ENCODE peak calls at places on chromosomes 11 and 22, in nine cellular contexts. D is fibroblast of lung, I is WTC11, M is upper lobe of right lung, N is GM06990, R is kidney epithelial cell, B is type B pancreatic cell, P is pancreas, G is Peyer's patch. S is an unnamed sample.

GRCh38 chr11:75509201-75509600 is 16.5 kb downstream of the GDPD5 start:
- DNase-seq in D (no peak), I (no peak), M (no peak), N (no peak), R (no peak), B (no peak), P (no peak), G (no peak), S (no peak)

GRCh38 chr22:30481711-30482110 is 9.9 kb upstream of the SEC14L3 start:
- DNase-seq in D (peak), I (no peak), M (no peak), N (no peak), R (no peak), B (no peak), P (no peak), G (no peak), S (no peak)

GRCh38 chr11:2521681-2522630 is 77.1 kb downstream of the KCNQ1 start:
- DNase-seq in D (no peak), I (peak), M (peak), N (no peak), R (no peak), B (no peak), P (peak), G (peak), S (no peak)

GRCh38 chr11:127130321-127130720 is 129.8 kb upstream of the KIRREL3 start:
- DNase-seq in D (no peak), I (no peak), M (no peak), N (no peak), R (no peak), B (no peak), P (no peak), G (no peak), S (no peak)

GRCh38 chr11:128481135-128481534 is 106.2 kb downstream of the ETS1 start:
- DNase-seq in D (peak), I (no peak), M (no peak), N (no peak), R (peak), B (no peak), P (no peak), G (no peak), S (no peak)

GRCh38 chr22:40803292-40803691 is 15.9 kb downstream of the SLC25A17 start:
- DNase-seq in D (no peak), I (no peak), M (no peak), N (no peak), R (no peak), B (no peak), P (no peak), G (no peak), S (no peak)

GRCh38 chr22:49040754-49041467 is 786.8 kb downstream of the BRD1 start:
- DNase-seq in D (no peak), I (peak), M (peak), N (no peak), R (no peak), B (no peak), P (no peak), G (no peak), S (no peak)

GRCh38 chr22:37906364-37907008 is 389 bp downstream of the MICALL1 start:
- DNase-seq in D (no peak), I (peak), M (no peak), N (peak), R (no peak), B (no peak), P (peak), G (peak), S (peak)

GRCh38 chr11:910589-911030 is at the start of gene CHID1:
- DNase-seq in D (peak), I (peak), M (peak), N (peak), R (no peak), B (peak), P (peak), G (peak), S (peak)

GRCh38 chr11:133576351-133576750 is 44.0 kb upstream of the OPCML start:
- DNase-seq in D (no peak), I (peak), M (no peak), N (no peak), R (no peak), B (no peak), P (no peak), G (no peak), S (no peak)

GRCh38 chr11:119066481-119066880 is 1.1 kb upstream of the VPS11 start:
- DNase-seq in D (no peak), I (no peak), M (no peak), N (no peak), R (no peak), B (no peak), P (no peak), G (no peak), S (no peak)

GRCh38 chr11:64164392-64165312 is 1.3 kb downstream of the MACROD1 start:
- DNase-seq in D (no peak), I (peak), M (peak), N (no peak), R (no peak), B (no peak), P (peak), G (no peak), S (no peak)

GRCh38 chr22:31272522-31273446 is 19.5 kb downstream of the PIK3IP1 start:
- DNase-seq in D (peak), I (peak), M (no peak), N (no peak), R (no peak), B (no peak), P (no peak), G (peak), S (peak)

GRCh38 chr11:7577226-7577882 is 63.6 kb downstream of the PPFIBP2 start:
- DNase-seq in D (peak), I (no peak), M (no peak), N (no peak), R (no peak), B (no peak), P (no peak), G (no peak), S (no peak)

GRCh38 chr22:47094861-47095330 is 332.4 kb downstream of the TBC1D22A start:
- DNase-seq in D (peak), I (no peak), M (no peak), N (no peak), R (no peak), B (no peak), P (no peak), G (no peak), S (no peak)

DNA sequence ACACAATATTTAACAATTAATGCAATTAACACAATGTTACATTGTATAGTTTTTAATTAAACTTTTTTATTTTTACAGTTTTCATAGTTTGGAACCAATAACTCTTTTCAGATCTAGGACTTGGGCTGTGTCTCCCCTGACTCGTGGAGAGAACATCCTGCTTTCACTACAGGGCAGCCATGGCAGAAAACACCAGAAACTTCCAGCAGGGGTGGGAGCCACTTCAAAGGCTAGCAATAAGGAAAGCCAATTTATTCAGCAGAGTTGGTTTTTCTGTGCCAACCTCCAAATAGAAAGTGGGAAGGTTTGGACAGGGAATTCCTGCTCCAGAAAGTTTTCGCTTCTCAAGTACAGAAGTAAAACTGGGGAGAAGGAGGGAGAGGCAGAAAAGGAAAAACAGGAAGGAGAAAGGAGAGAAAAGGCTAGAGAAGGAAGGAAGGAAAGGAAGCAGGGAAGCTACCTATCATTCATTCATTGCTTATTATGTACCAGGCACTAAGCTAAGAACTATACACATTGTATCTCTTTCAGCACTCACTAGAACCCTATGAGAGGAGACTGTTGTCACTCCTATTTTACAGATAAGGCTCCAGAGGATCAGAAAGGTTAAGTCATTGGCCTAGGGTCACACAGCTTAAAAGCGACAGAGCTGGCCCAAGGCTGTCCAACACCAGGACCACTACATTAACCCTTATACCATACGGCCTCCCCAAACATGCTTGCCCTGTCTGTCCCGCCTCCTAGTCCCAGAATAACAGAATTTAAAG is 54.8 kb upstream of the CREB3L1 start:
- DNase-seq in D (no peak), I (no peak), M (no peak), N (no peak), R (no peak), B (no peak), P (no peak), G (no peak), S (no peak)
- TF ChIP-seq CTCF in D (no peak), I (no peak), M (no peak), N (no peak), R (no peak), B (peak), P (no peak), G (no peak), S (no peak)

GRCh38 chr22:20216863-20217499 is 51.1 kb downstream of the RTN4R start:
- DNase-seq in D (no peak), I (no peak), M (no peak), N (no peak), R (no peak), B (no peak), P (no peak), G (no peak), S (no peak)

GRCh38 chr22:20214853-20215252 is 53.3 kb downstream of the RTN4R start:
- DNase-seq in D (no peak), I (no peak), M (no peak), N (no peak), R (no peak), B (no peak), P (no peak), G (no peak), S (no peak)

GRCh38 chr22:20217563-20217962 is 50.6 kb downstream of the RTN4R start:
- DNase-seq in D (no peak), I (no peak), M (no peak), N (no peak), R (no peak), B (no peak), P (no peak), G (no peak), S (no peak)

GRCh38 chr22:20213833-20214708 is 54.0 kb downstream of the RTN4R start:
- DNase-seq in D (no peak), I (no peak), M (no peak), N (peak), R (no peak), B (no peak), P (no peak), G (no peak), S (no peak)

GRCh38 chr22:20215742-20216141 is 52.4 kb downstream of the RTN4R start:
- DNase-seq in D (no peak), I (no peak), M (no peak), N (no peak), R (no peak), B (no peak), P (no peak), G (no peak), S (no peak)
- TF ChIP-seq CTCF in D (no peak), I (no peak), M (no peak), N (peak), R (no peak), B (no peak), P (no peak), G (no peak), S (peak)

DNA sequence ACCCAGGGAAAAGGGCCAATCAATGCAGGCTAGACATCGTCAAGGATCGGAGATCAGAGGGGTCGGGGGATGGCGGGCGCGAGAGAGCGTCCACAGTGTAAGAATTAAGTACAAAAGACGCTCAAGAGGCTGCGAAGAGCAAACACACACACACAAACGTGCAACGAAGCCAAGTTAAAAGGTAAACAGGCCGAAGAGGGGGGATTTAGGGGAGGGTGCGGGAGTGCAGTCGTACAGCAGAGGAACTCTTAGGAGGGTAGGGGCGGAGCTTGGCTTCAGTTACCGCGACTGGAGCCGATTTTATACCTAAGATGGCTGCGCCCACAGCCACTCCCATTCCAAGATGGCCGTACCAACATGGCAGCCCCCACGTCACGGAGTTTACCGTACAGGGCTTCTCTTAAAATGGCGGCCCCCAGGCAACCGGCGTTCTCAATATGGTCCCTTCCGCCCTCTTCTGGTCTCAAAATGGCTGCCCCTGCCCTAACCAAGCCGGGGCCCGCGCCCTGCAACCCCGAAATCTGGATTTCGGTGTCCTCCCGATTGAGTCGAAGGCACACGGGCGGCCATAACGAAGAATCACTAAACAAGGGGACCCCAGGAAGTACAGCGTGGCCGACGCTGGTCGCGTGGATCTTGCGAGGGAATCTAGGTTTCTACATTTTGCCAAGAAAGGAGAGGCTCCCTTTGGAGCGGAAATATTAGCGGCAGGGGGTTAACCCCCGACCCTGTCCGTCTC is 2.0 kb downstream of the GNG3 start:
- DNase-seq in D (peak), I (peak), M (peak), N (peak), R (peak), B (peak), P (peak), G (peak), S (peak)
- TF ChIP-seq CTCF in D (no peak), I (no peak), M (no peak), N (no peak), R (no peak), B (peak), P (no peak), G (no peak), S (peak)

GRCh38 chr22:45688606-45689080 is 17.0 kb downstream of the ATXN10 start:
- DNase-seq in D (peak), I (no peak), M (no peak), N (no peak), R (peak), B (no peak), P (no peak), G (no peak), S (no peak)
- TF ChIP-seq CTCF in D (no peak), I (no peak), M (no peak), N (no peak), R (no peak), B (no peak), P (no peak), G (no peak), S (no peak)

DNA sequence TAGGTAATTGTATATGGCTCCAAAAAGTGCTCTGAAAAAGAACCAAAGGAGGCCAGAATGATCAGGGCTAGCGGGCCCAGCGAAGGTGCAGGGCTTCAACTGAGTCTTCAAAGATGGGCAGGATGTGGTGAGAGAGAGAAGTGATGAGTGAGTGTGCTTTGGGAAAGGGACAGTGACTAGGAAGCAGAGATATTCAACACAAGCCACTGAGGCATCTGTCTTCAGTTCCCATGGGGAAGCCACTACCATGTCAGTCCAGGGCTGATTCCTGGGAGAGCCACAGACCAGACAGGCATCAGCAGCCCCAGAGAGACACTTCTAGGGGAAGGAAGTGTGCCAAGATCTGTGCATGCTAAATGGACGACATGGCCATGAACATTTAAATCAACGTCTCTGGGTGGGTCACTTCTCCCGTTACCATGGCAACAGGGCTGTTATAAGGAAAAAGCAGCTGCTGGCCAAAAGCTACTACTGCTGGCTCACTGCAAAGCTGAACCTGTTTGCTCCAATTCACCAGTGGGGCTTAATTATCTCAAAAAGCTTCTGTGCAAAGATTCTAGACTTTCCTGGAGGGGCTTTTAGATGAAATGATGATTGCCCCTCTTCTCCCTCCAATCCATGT is 28.5 kb downstream of the P4HA3 start:
- DNase-seq in D (peak), I (no peak), M (no peak), N (no peak), R (no peak), B (no peak), P (no peak), G (no peak), S (no peak)
- TF ChIP-seq CTCF in D (no peak), I (no peak), M (no peak), N (no peak), R (no peak), B (no peak), P (no peak), G (no peak), S (no peak)

GRCh38 chr11:93131709-93132108 is 66.1 kb downstream of the SLC36A4 start:
- DNase-seq in D (no peak), I (no peak), M (no peak), N (no peak), R (no peak), B (no peak), P (no peak), G (no peak), S (no peak)
- TF ChIP-seq CTCF in D (no peak), I (no peak), M (no peak), N (no peak), R (no peak), B (peak), P (no peak), G (no peak), S (peak)

DNA sequence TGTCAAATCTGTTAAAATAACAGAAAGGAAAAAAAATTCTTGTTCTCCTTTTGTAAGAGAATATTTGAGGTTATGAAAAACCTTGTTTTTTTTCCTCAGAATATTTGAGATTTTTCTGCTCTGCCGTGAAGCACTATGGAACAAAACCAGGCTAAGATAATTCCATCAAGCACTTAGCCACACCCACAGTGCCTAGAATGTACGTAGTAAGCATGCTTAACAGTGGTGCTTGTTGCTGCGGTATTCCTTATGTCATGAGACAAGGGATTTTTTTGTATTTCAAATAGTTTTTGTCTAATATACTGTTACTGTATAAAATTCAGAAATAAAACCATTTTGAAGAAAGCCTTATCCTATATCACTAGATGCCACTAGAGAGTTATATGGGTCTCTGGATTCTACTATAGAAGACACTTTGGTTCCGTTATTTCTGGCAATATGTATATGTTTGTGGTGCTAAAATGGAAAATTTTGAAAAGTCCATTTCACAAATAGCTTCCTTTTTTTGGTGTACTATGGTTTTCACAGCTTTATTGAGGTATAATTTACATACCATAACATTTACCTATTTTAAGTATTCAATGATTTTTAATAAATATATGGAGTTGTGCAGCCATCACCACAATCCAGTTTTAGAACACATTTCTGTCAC is 23.7 kb downstream of the PDHX start:
- DNase-seq in D (peak), I (no peak), M (no peak), N (no peak), R (no peak), B (no peak), P (no peak), G (no peak), S (peak)
- TF ChIP-seq CTCF in D (peak), I (no peak), M (no peak), N (peak), R (no peak), B (no peak), P (no peak), G (no peak), S (peak)

GRCh38 chr22:17769013-17769715 is 5.1 kb downstream of the BID start:
- DNase-seq in D (no peak), I (no peak), M (peak), N (no peak), R (no peak), B (no peak), P (no peak), G (no peak), S (no peak)

GRCh38 chr22:17770180-17771077 is 3.8 kb downstream of the BID start:
- DNase-seq in D (no peak), I (no peak), M (no peak), N (no peak), R (no peak), B (peak), P (no peak), G (no peak), S (no peak)

GRCh38 chr22:17769716-17770082 is 4.6 kb downstream of the BID start:
- DNase-seq in D (no peak), I (no peak), M (no peak), N (no peak), R (no peak), B (no peak), P (no peak), G (no peak), S (no peak)

GRCh38 chr22:17764036-17764435 is 10.2 kb downstream of the BID start:
- DNase-seq in D (no peak), I (no peak), M (no peak), N (no peak), R (no peak), B (no peak), P (no peak), G (no peak), S (no peak)

GRCh38 chr22:17767236-17768065 is 6.8 kb downstream of the BID start:
- DNase-seq in D (no peak), I (no peak), M (no peak), N (peak), R (no peak), B (no peak), P (no peak), G (no peak), S (peak)
- TF ChIP-seq CTCF in D (no peak), I (no peak), M (no peak), N (no peak), R (no peak), B (no peak), P (no peak), G (no peak), S (no peak)

DNA sequence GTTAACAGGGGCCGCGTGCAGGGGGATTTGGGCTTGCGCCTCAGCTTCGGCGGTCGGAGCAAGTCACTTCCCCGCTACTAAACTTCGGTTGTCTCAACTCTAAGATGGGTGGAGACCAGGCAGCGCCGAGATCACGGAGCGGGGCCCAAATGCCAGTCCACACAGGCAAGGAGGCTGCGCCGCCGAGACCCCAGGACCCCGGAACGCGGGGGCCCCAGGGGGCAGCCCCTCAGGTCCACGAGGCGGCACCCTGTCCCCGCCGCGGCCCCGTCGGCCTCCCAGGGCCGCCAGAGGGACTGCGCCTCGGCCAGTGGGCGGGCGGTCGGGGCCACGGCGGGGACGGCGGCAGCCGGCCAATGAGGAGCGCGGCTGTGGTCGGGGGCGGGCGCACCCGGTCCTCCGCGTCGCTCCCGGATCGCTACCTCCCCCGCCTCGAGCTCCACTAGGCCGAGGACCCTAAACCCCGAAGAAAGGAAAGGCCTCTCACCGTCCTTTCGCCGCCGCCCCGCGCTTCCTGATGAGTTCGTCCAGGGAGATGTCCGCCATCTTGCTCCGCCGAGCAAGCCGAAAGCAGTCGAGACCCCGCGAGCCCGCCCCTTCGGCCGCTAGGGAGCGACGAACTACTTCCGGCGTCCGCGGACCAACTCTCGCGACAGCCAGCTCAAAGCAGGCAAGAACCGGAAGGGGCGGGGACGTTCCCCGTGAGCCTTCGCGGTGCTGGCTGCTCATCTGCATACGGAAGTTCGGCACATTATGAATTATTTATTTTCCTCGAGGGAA is at the start of gene POLDIP3:
- DNase-seq in D (peak), I (peak), M (peak), N (peak), R (peak), B (peak), P (peak), G (peak), S (peak)
- TF ChIP-seq CTCF in D (peak), I (no peak), M (no peak), N (peak), R (peak), B (no peak), P (peak), G (no peak), S (peak)

S was measured in GM13977.